ENCODE peak calls at places on chromosomes 2 and 18, in four cellular contexts. Z, N, B and A are unnamed samples.

GRCh38 chr18:7535436-7536190 is 31.5 kb upstream of the PTPRM start:
- DNase-seq in Z (no peak), N (no peak), B (no peak), A (no peak)

GRCh38 chr2:189350515-189351209 is 90.6 kb upstream of the WDR75 start:
- DNase-seq in Z (no peak), N (no peak), B (no peak), A (no peak)

GRCh38 chr2:37551783-37552182 is 119.7 kb downstream of the CDC42EP3 start:
- DNase-seq in Z (no peak), N (no peak), B (no peak), A (no peak)

GRCh38 chr2:197873293-197873701 is 68.9 kb downstream of the PLCL1 start:
- DNase-seq in Z (no peak), N (no peak), B (no peak), A (peak)

GRCh38 chr2:105426626-105427292 is 27.9 kb upstream of the FHL2 start:
- DNase-seq in Z (no peak), N (no peak), B (no peak), A (no peak)

GRCh38 chr18:22391571-22392359 is 25.9 kb downstream of the CTAGE1 start:
- DNase-seq in Z (peak), N (no peak), B (no peak), A (no peak)

GRCh38 chr18:79818036-79818435 is 20.3 kb downstream of the KCNG2 start:
- DNase-seq in Z (no peak), N (no peak), B (no peak), A (no peak)

GRCh38 chr2:9820020-9820973 is 23.0 kb upstream of the TAF1B start:
- DNase-seq in Z (no peak), N (no peak), B (no peak), A (no peak)

GRCh38 chr2:26048791-26049190 is 14.9 kb downstream of the RAB10 start:
- DNase-seq in Z (no peak), N (no peak), B (no peak), A (no peak)

GRCh38 chr18:50848038-50848437 is 28.2 kb upstream of the MRO start:
- DNase-seq in Z (no peak), N (no peak), B (no peak), A (no peak)

GRCh38 chr2:20478961-20479360 is 32.1 kb downstream of the RHOB start:
- DNase-seq in Z (no peak), N (no peak), B (no peak), A (no peak)

GRCh38 chr18:21762181-21762772 is 21.7 kb downstream of the MIB1 start:
- DNase-seq in Z (no peak), N (no peak), B (no peak), A (no peak)

GRCh38 chr2:209416913-209417312 is 6.9 kb upstream of the MAP2 start:
- DNase-seq in Z (no peak), N (no peak), B (no peak), A (no peak)

GRCh38 chr2:158189526-158189925 is 87.8 kb downstream of the UPP2 start:
- DNase-seq in Z (no peak), N (no peak), B (no peak), A (no peak)

GRCh38 chr18:76504749-76505148 is 9.7 kb upstream of the ZNF516 start:
- DNase-seq in Z (no peak), N (no peak), B (no peak), A (no peak)

GRCh38 chr2:153218851-153219250 is 259.7 kb downstream of the RPRM start:
- DNase-seq in Z (no peak), N (no peak), B (no peak), A (no peak)

GRCh38 chr2:21268871-21269224 is 145.1 kb downstream of the TDRD15 start:
- DNase-seq in Z (no peak), N (no peak), B (no peak), A (no peak)

GRCh38 chr2:95043300-95043786 is 17.8 kb downstream of the MAL start:
- DNase-seq in Z (no peak), N (no peak), B (no peak), A (no peak)

GRCh38 chr2:11494310-11494709 is 28.3 kb upstream of the E2F6 start:
- DNase-seq in Z (no peak), N (no peak), B (no peak), A (no peak)

GRCh38 chr2:223007531-223007930 is 44.5 kb upstream of the KCNE4 start:
- DNase-seq in Z (no peak), N (no peak), B (no peak), A (no peak)

GRCh38 chr2:53949457-53949856 is 21.3 kb downstream of the PSME4 start:
- DNase-seq in Z (no peak), N (no peak), B (no peak), A (no peak)